ENCODE peak calls at places on chromosomes 11 and 22, in five cellular contexts. U, N, J, F and Q are unnamed samples. For H3K9me3, the result is how much of the 10 kb centered on the place peaks cover.

GRCh38 chr22:50314081-50314454 is 6.6 kb upstream of the PLXNB2 start:
- DNase-seq in J (no peak), F (no peak), N (no peak), U (no peak), Q (no peak)

GRCh38 chr11:104104201-104104600 is 59.7 kb downstream of the PDGFD start:
- DNase-seq in J (no peak), U (no peak), N (no peak), F (no peak), Q (no peak)

GRCh38 chr11:126104420-126104819 is 41.8 kb upstream of the CDON start:
- DNase-seq in F (peak), J (peak), N (no peak), U (peak), Q (no peak)

GRCh38 chr22:27663812-27664211 is 137.7 kb downstream of the MN1 start:
- DNase-seq in U (no peak), F (no peak), N (peak), J (no peak), Q (no peak)

GRCh38 chr22:46071451-46072029 is 78.8 kb upstream of the PPARA start:
- DNase-seq in N (peak), F (peak), J (peak), U (no peak), Q (peak)

GRCh38 chr11:102006835-102007566 is 40.2 kb upstream of the CFAP300 start:
- DNase-seq in F (no peak), U (no peak), J (no peak), N (no peak), Q (no peak)

GRCh38 chr11:16297332-16297731 is 59.0 kb downstream of the SOX6 start:
- DNase-seq in F (no peak), N (no peak), J (no peak), U (no peak), Q (no peak)

GRCh38 chr11:2700415-2701211 is 819 bp upstream of the KCNQ1OT1 start:
- DNase-seq in J (no peak), F (peak), U (peak), N (no peak), Q (peak)

GRCh38 chr11:12287374-12288211 is 89.8 kb upstream of the PARVA start:
- DNase-seq in N (peak), F (peak), J (peak), U (peak), Q (peak)

GRCh38 chr11:6371825-6372224 is 18.4 kb upstream of the SMPD1 start:
- DNase-seq in F (no peak), J (no peak), N (no peak), U (no peak), Q (no peak)

GRCh38 chr11:2653930-2654739 is 45.7 kb downstream of the KCNQ1OT1 start:
- DNase-seq in J (no peak), N (no peak), U (no peak), F (no peak), Q (no peak)

GRCh38 chr22:41799486-41800347 is 762 bp upstream of the CCDC134 start:
- DNase-seq in N (no peak), J (peak), U (peak), F (peak), Q (no peak)

GRCh38 chr11:45096636-45097035 is 49.8 kb upstream of the PRDM11 start:
- DNase-seq in N (no peak), F (no peak), J (peak), U (no peak), Q (no peak)

GRCh38 chr22:35205141-35205775 is 52.0 kb upstream of the HMGXB4 start:
- DNase-seq in J (no peak), F (no peak), N (no peak), U (peak), Q (no peak)

GRCh38 chr11:45750439-45750838 is 54.5 kb upstream of the SLC35C1 start:
- DNase-seq in U (no peak), F (no peak), J (no peak), N (no peak), Q (no peak)

GRCh38 chr11:100777736-100778135 is 90.6 kb downstream of the ARHGAP42 start:
- DNase-seq in J (no peak), F (no peak), N (no peak), U (no peak), Q (no peak)

GRCh38 chr11:111812211-111812610 is 46.0 kb upstream of the PPP2R1B start:
- DNase-seq in J (no peak), U (no peak), F (no peak), N (no peak), Q (no peak)

GRCh38 chr11:35343033-35343598 is 76.2 kb downstream of the SLC1A2 start:
- DNase-seq in U (no peak), J (no peak), N (no peak), F (no peak), Q (no peak)

GRCh38 chr11:119722281-119722794 is 6.7 kb downstream of the NECTIN1 start:
- DNase-seq in F (no peak), J (no peak), N (no peak), U (no peak), Q (no peak)

GRCh38 chr22:35708453-35708852 is 9.2 kb upstream of the APOL5 start:
- DNase-seq in U (no peak), N (peak), F (no peak), J (no peak), Q (no peak)

GRCh38 chr11:568306-569259 is 7.7 kb upstream of the PHRF1 start:
- DNase-seq in N (peak), F (peak), U (peak), J (peak), Q (peak)

GRCh38 chr11:91041626-91042025 is 818.8 kb upstream of the CHORDC1 start:
- DNase-seq in J (no peak), U (no peak), F (no peak), N (no peak), Q (no peak)

GRCh38 chr22:26770624-26771023 is 113.2 kb downstream of the MIAT start:
- DNase-seq in J (no peak), F (no peak), U (no peak), N (peak), Q (peak)

GRCh38 chr11:66069715-66070603 is at the start of gene PACS1:
- DNase-seq in J (peak), F (peak), U (no peak), N (peak), Q (peak)

GRCh38 chr22:44425356-44425755 is 72.7 kb downstream of the RTL6 start:
- DNase-seq in N (peak), U (no peak), J (no peak), F (no peak), Q (peak)

GRCh38 chr11:11280826-11281225 is 72.2 kb downstream of the CSNK2A3 start:
- DNase-seq in N (no peak), U (no peak), F (no peak), J (no peak), Q (peak)

GRCh38 chr11:127345819-127346459 is 345.4 kb upstream of the KIRREL3 start:
- DNase-seq in F (peak), J (peak), N (peak), U (peak), Q (peak)

GRCh38 chr22:36926309-36926708 is 12.9 kb downstream of the CSF2RB start:
- DNase-seq in U (no peak), J (no peak), N (no peak), F (no peak), Q (no peak)

GRCh38 chr22:37163618-37164534 is 14.2 kb upstream of the IL2RB start:
- DNase-seq in F (no peak), N (no peak), J (no peak), U (no peak), Q (no peak)

GRCh38 chr11:48025293-48025982 is 45.1 kb downstream of the PTPRJ start:
- DNase-seq in F (no peak), J (no peak), N (no peak), U (no peak), Q (no peak)

GRCh38 chr11:93775289-93775688 is 8.8 kb upstream of the MED17 start:
- DNase-seq in N (no peak), J (peak), U (no peak), F (peak), Q (peak)

GRCh38 chr22:30481711-30482110 is 9.9 kb upstream of the SEC14L3 start:
- DNase-seq in F (no peak), N (peak), U (no peak), J (no peak), Q (no peak)

GRCh38 chr22:22150457-22150856 is 94.1 kb upstream of the VPREB1 start:
- DNase-seq in N (no peak), J (no peak), U (no peak), F (no peak), Q (no peak)

GRCh38 chr11:61477734-61478148 is 30.8 kb upstream of the LRRC10B start:
- DNase-seq in U (peak), J (peak), N (no peak), F (peak), Q (peak)

GRCh38 chr11:67561971-67562560 is 21.5 kb upstream of the GSTP1 start:
- DNase-seq in U (no peak), F (no peak), J (no peak), N (peak), Q (peak)

GRCh38 chr11:123773959-123774358 is 19.6 kb upstream of the OR6X1 start:
- DNase-seq in J (no peak), F (no peak), N (no peak), U (no peak), Q (no peak)
- H2BK15ac ChIP-seq in J (no peak), F (no peak), N (no peak), U (no peak), Q (no peak)

GRCh38 chr11:37788141-37788877 is 1190.3 kb upstream of the RAG2 start:
- DNase-seq in F (no peak), N (peak), J (no peak), U (no peak), Q (peak)

GRCh38 chr11:37786214-37786755 is 1188.2 kb upstream of the RAG2 start:
- DNase-seq in N (peak), U (no peak), F (no peak), J (no peak), Q (peak)
- H2AFZ ChIP-seq in N (no peak), U (no peak), F (no peak), J (no peak), Q (no peak)

GRCh38 chr11:58741127-58741526 is 9.4 kb upstream of the GLYAT start:
- DNase-seq in N (no peak), F (no peak), J (no peak), U (no peak), Q (no peak)

GRCh38 chr11:58742140-58742539 is 10.4 kb upstream of the GLYAT start:
- DNase-seq in N (no peak), U (no peak), J (no peak), F (no peak), Q (no peak)

GRCh38 chr11:58740447-58740846 is 8.7 kb upstream of the GLYAT start:
- DNase-seq in J (no peak), N (no peak), F (no peak), U (no peak), Q (no peak)

GRCh38 chr11:58742981-58743880 is 11.5 kb upstream of the GLYAT start:
- DNase-seq in N (no peak), U (no peak), J (no peak), F (no peak), Q (no peak)

DNA sequence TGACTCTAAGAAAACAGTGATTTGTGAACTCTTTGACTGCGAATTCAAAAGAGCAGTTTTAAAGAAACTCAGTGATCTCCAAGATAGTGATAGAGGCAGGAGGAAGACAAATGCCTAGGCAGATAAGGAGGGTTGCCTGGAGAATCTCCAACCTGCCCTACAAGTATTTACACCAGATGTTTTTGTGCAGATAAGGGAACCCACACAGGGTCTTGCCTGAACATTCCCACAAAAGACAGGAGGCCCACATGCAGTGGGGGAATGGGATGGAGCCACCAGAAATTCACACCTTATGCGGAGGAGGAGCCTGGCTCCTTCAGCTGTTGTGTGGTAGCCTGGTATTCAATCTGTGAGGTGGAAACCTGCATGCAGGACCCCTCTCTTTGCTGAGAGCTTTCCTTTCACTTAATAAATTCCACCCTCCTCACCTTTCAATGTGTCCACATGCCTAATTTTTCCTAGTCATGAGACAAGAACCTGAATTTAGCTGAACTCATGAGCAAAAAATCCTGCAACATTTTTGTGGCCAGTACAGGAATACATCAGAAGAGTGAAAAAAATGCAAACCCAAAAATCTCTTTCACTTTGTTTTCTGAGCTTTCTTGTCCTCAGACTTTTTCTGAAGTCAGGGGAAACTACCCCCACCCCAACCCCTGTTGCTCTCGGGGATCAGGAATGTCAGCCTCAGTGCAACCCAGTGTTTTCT is 8.1 kb upstream of the GLYAT start:
- DNase-seq in N (peak), J (no peak), U (no peak), F (no peak), Q (no peak)
- H3K9me3 ChIP-seq in N (under half), J (half or more), U (under half), F (half or more), Q (under half)

GRCh38 chr11:86067230-86068137 is 1.4 kb downstream of the PICALM start:
- DNase-seq in N (no peak), J (no peak), F (no peak), U (no peak), Q (peak)

GRCh38 chr11:86068138-86068861 is 584 bp downstream of the PICALM start:
- DNase-seq in N (no peak), J (peak), F (peak), U (peak), Q (peak)

GRCh38 chr11:86069408-86070086 is 663 bp upstream of the PICALM start:
- DNase-seq in J (no peak), N (peak), U (no peak), F (peak), Q (peak)

GRCh38 chr11:86070435-86071056 is 1.7 kb upstream of the PICALM start:
- DNase-seq in J (no peak), F (no peak), U (no peak), N (no peak), Q (no peak)

GRCh38 chr11:86068951-86069407 is at the start of gene PICALM:
- DNase-seq in U (peak), N (peak), J (peak), F (peak), Q (peak)
- H2BK15ac ChIP-seq in U (peak), N (peak), J (peak), F (no peak), Q (peak)